ENCODE peak calls at places on chromosomes 12 and 14, in four cellular contexts. R is cardiac muscle cell, T is HTR-8/SVneo, G is RWPE1. U is an unnamed sample.

GRCh38 chr14:100566586-100566985 is 20.6 kb downstream of the BEGAIN start:
- DNase-seq in R (no peak), T (no peak), G (no peak), U (no peak)

GRCh38 chr12:91091916-91092715 is 19.2 kb downstream of the LUM start:
- DNase-seq in R (no peak), T (no peak), G (no peak), U (peak; percentile 93)

GRCh38 chr12:63294327-63294632 is 143.3 kb upstream of the AVPR1A start:
- DNase-seq in R (no peak), T (peak; percentile 53), G (peak; percentile 58), U (peak; percentile 89)

GRCh38 chr14:20789230-20789813 is 8.3 kb downstream of the RNASE6 start:
- DNase-seq in R (no peak), T (no peak), G (no peak), U (no peak)

GRCh38 chr12:115149685-115150378 is 465.9 kb upstream of the TBX3 start:
- DNase-seq in R (no peak), T (no peak), G (no peak), U (no peak)

GRCh38 chr14:81303258-81303935 is 82.6 kb upstream of the GTF2A1 start:
- DNase-seq in R (no peak), T (no peak), G (no peak), U (peak; percentile 93)

GRCh38 chr12:108346727-108347710 is 7.9 kb upstream of the CMKLR1 start:
- DNase-seq in R (no peak), T (no peak), G (no peak), U (no peak)

GRCh38 chr12:129483494-129483893 is 420.3 kb downstream of the TMEM132D start:
- DNase-seq in R (no peak), T (no peak), G (no peak), U (no peak)

GRCh38 chr14:93764211-93764659 is 24.1 kb downstream of the PRIMA1 start:
- DNase-seq in R (peak; percentile 51), T (peak; percentile 70), G (peak; percentile 21), U (no peak)

GRCh38 chr14:104818714-104819161 is 17.8 kb downstream of the ZBTB42 start:
- DNase-seq in R (no peak), T (no peak), G (no peak), U (no peak)

GRCh38 chr14:64279719-64280668 is 14.2 kb downstream of the ESR2 start:
- DNase-seq in R (no peak), T (no peak), G (no peak), U (no peak)

GRCh38 chr14:61254803-61255526 is 26.2 kb downstream of the TMEM30B start:
- DNase-seq in R (no peak), T (no peak), G (no peak), U (no peak)

GRCh38 chr14:95157987-95158712 is 821 bp upstream of the DICER1 start:
- DNase-seq in R (no peak), T (no peak), G (no peak), U (no peak)

U was measured in trophoblast cell.